ENCODE peak calls at places on chromosomes 7 and 10, in eight cellular contexts. N is left lung, X is PC-3, M is H9, C is kidney epithelial cell, S is heart left ventricle, K is lower lobe of right lung, R is astrocyte. I is an unnamed sample.

GRCh38 chr10:88428976-88429375 is 154.1 kb downstream of the RNLS start:
- DNase-seq in N (peak; percentile 5), X (no peak), M (no peak), C (no peak), S (no peak), K (no peak), R (no peak), I (no peak)

GRCh38 chr10:70596860-70597809 is 5.4 kb downstream of the PRF1 start:
- DNase-seq in N (no peak), X (no peak), M (no peak), C (no peak), S (no peak), K (no peak), R (no peak), I (no peak)

GRCh38 chr10:74991435-74991834 is 120.0 kb upstream of the SAMD8 start:
- DNase-seq in N (no peak), X (peak; percentile 97), M (no peak), C (no peak), S (no peak), K (no peak), R (no peak), I (no peak)

GRCh38 chr7:2190531-2190930 is 42.2 kb downstream of the MAD1L1 start:
- DNase-seq in N (no peak), X (no peak), M (peak; percentile 24), C (no peak), S (no peak), K (no peak), R (peak; percentile 89), I (no peak)

GRCh38 chr7:129188372-129188891 is at the start of gene SMO:
- DNase-seq in N (peak; percentile 84), X (peak; percentile 40), M (peak; percentile 84), C (no peak), S (peak; percentile 41), K (no peak), R (peak; percentile 41), I (no peak)

GRCh38 chr10:79202188-79203013 is 133.6 kb downstream of the ZMIZ1 start:
- DNase-seq in N (peak; percentile 88), X (peak; percentile 89), M (peak; percentile 69), C (no peak), S (peak; percentile 68), K (peak; percentile 75), R (no peak), I (no peak)

GRCh38 chr10:32413513-32413912 is 32.4 kb upstream of the CCDC7 start:
- DNase-seq in N (no peak), X (peak; percentile 96), M (no peak), C (peak; percentile 95), S (no peak), K (no peak), R (peak; percentile 100), I (peak; percentile 2)

GRCh38 chr10:36042135-36042534 is 400.0 kb upstream of the FZD8 start:
- DNase-seq in N (no peak), X (no peak), M (no peak), C (no peak), S (no peak), K (no peak), R (no peak), I (no peak)

GRCh38 chr10:133231244-133231945 is 1.4 kb downstream of the UTF1 start:
- DNase-seq in N (no peak), X (no peak), M (no peak), C (no peak), S (no peak), K (no peak), R (no peak), I (no peak)

GRCh38 chr10:133227256-133227655 is 2.8 kb upstream of the UTF1 start:
- DNase-seq in N (no peak), X (no peak), M (no peak), C (no peak), S (no peak), K (no peak), R (no peak), I (no peak)

GRCh38 chr10:133230023-133230319 is at the start of gene UTF1:
- DNase-seq in N (no peak), X (no peak), M (no peak), C (no peak), S (no peak), K (no peak), R (no peak), I (no peak)

GRCh38 chr10:133230387-133231195 is 574 bp downstream of the UTF1 start:
- DNase-seq in N (no peak), X (no peak), M (peak; percentile 62), C (no peak), S (no peak), K (peak; percentile 72), R (no peak), I (no peak)

DNA sequence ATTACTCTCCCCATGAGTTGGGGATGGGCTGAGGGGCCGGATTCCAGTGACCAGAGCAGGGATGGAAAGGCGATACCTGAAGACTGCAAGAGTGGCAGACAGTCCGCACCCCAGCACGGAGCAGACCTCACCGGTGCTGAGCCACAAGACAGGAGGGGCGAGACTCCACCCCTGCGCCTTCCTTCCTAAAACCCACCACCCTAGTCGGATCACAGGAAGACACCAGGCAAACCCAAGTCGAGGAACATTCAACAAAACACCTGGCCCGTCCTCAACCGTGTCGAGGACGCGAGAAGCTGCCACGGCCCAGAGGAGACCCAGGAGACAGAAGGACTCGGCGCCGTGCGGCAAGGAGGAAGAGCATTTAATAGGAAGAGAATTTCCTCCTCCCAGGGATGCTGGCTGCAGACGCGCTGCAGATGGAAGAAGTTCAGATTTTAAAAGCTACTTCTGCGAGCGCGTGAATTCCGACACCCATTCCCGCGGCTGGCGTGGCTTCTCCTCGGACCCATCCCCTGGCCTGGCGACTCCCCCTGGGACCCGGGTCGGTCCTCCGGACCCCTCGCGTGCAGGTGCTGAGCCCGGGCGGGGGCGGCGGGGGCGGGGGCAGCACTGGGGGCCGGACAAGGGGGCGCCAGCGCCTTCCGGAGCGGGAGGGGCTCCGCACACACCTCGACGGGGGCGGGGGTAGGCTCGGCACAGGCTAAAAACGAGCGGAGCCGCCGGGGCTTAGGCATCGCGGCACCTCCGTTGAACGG is 573 bp upstream of the UTF1 start:
- DNase-seq in N (no peak), X (no peak), M (peak; percentile 71), C (no peak), S (no peak), K (no peak), R (no peak), I (no peak)
- H3K27me3 ChIP-seq in N (peaks cover 100% of the 10 kb centered on the region), X (peaks cover 8% of the 10 kb centered on the region), M (peaks cover 6% of the 10 kb centered on the region), C (peaks cover 82% of the 10 kb centered on the region), S (peaks cover 62% of the 10 kb centered on the region), K (peaks cover 84% of the 10 kb centered on the region), R (peaks cover 43% of the 10 kb centered on the region), I (peaks cover 24% of the 10 kb centered on the region)

DNA sequence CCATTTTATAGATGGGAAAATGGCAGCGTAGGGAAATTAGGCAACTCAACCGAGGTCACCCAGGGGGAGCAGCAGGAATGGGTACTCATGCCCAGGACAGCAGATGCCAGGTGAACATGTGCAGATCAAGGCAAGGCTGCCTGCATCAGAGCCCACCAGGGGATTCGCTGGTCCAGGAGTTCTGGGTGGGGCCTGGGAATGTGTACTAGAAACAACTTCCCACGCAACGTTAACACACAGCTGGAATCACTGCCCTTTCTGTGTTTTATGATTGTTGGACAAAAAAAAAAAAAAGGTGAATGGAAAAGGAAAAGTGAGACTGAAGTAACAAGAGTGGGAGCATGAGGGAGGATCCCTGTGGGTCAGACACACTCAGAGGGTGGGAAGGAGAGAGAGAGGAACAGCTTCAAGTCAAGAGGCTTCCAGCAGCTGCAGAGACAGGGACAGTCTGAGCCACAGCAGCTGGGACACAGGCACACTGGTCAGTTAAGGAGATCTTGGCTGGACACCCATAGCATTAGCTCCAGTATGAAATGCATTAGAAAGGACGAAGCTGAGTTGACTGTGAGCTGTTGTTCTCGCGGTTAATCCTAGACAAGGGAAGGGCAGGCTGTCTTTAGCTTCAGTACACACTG is 187.9 kb upstream of the INHBA start:
- DNase-seq in N (no peak), X (no peak), M (no peak), C (no peak), S (peak; percentile 51), K (no peak), R (no peak), I (no peak)
- H3K27me3 ChIP-seq in N (no peaks in the 10 kb centered on the region), X (no peaks in the 10 kb centered on the region), M (no peaks in the 10 kb centered on the region), C (no peaks in the 10 kb centered on the region), S (no peaks in the 10 kb centered on the region), K (no peaks in the 10 kb centered on the region), R (no peaks in the 10 kb centered on the region), I (no peaks in the 10 kb centered on the region)

DNA sequence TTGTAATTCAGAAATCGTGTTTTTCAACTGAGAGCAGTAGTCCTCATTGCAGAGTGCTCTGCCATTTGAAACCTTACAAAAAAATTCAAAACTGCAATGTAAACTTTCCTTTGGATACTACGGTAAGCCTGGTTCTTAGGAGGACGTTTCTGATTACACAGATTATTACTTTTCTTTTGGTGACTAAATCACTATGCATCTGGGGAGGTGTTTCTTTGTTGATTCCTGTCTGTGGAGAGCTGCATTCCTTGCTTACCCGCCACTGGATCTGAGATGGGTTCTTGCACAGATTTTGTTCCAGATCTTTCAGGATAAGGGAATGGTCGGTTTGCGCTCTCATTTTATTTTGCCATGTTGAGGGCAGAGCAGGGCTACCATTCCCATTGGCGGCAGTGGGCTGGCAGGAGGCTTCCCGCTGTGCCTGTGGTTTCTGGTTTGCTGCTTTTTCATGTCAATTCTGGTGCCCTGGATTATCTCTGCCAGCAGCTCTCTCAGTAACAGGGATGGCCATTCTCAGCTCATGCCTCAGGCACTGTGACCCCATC is 485.1 kb downstream of the GLRX3 start:
- DNase-seq in N (no peak), X (no peak), M (no peak), C (no peak), S (no peak), K (no peak), R (no peak), I (no peak)
- H3K27me3 ChIP-seq in N (peaks cover 13% of the 10 kb centered on the region), X (no peaks in the 10 kb centered on the region), M (no peaks in the 10 kb centered on the region), C (no peaks in the 10 kb centered on the region), S (no peaks in the 10 kb centered on the region), K (peaks cover 9% of the 10 kb centered on the region), R (no peaks in the 10 kb centered on the region), I (peaks cover 7% of the 10 kb centered on the region)

GRCh38 chr10:76129213-76129612 is 697.8 kb downstream of the LRMDA start:
- DNase-seq in N (no peak), X (no peak), M (no peak), C (no peak), S (no peak), K (no peak), R (no peak), I (no peak)

GRCh38 chr10:76127984-76128589 is 696.7 kb downstream of the LRMDA start:
- DNase-seq in N (peak; percentile 72), X (no peak), M (no peak), C (no peak), S (no peak), K (peak; percentile 74), R (peak; percentile 52), I (no peak)

GRCh38 chr10:76126607-76127190 is 695.3 kb downstream of the LRMDA start:
- DNase-seq in N (no peak), X (no peak), M (no peak), C (no peak), S (no peak), K (no peak), R (peak; percentile 68), I (no peak)

GRCh38 chr10:76124230-76124629 is 692.8 kb downstream of the LRMDA start:
- DNase-seq in N (no peak), X (no peak), M (no peak), C (no peak), S (no peak), K (no peak), R (no peak), I (no peak)

DNA sequence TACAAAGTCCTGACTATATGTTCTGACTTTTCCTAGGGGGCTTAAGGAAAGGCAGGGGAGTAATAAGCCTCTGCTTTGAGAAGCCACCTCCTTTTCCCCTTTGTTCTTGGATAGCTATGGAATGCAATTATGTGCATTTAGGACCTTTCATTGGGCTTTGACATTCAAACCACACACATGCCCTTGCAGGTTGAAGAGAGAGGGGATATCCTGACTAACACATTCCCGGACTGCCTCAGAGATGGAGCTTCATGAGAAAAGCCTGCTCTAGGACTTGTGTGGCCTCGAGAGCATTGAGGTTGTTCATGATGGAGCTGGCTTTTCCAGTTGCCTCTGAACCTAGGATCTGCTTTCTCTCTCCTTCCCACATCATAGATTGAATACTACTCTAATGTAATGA is 694.5 kb downstream of the LRMDA start:
- DNase-seq in N (no peak), X (no peak), M (no peak), C (no peak), S (no peak), K (no peak), R (peak; percentile 14), I (no peak)
- H3K27me3 ChIP-seq in N (no peaks in the 10 kb centered on the region), X (peaks cover 96% of the 10 kb centered on the region), M (no peaks in the 10 kb centered on the region), C (peaks cover 2% of the 10 kb centered on the region), S (no peaks in the 10 kb centered on the region), K (no peaks in the 10 kb centered on the region), R (no peaks in the 10 kb centered on the region), I (no peaks in the 10 kb centered on the region)

I was measured in effector memory CD4-positive, alpha-beta T cell.